ENCODE peak calls at places on chromosomes 2 and 18, in four cellular contexts. C is glutamatergic neuron; G is activated naive CD8-positive, alpha-beta T cell treated with anti-CD3 and anti-CD28 coated beads, Interleukin-2, amount 50 U/mL, for 16 hours; N is stimulated activated effector memory CD8-positive, alpha-beta T cell treated with anti-CD3 and anti-CD28 coated beads, Interleukin-12 subunit alpha, Interleukin-12 subunit beta, amount 100 ng/mL, for 72 hours. F is an unnamed sample.

GRCh38 chr2:206657087-206657486 is 14.8 kb downstream of the FAM237A start:
- DNase-seq in C (no peak), G (no peak), N (no peak), F (no peak)

GRCh38 chr18:48622911-48623431 is 84.1 kb downstream of the CTIF start:
- DNase-seq in G (no peak), C (no peak), N (no peak), F (no peak)

GRCh38 chr2:187319441-187320108 is 128.5 kb downstream of the CALCRL start:
- DNase-seq in N (no peak), C (no peak), G (no peak), F (no peak)

GRCh38 chr18:28984731-28985130 is 807.8 kb upstream of the CDH2 start:
- DNase-seq in N (no peak), C (no peak), G (no peak), F (no peak)

GRCh38 chr2:63993871-63994270 is 25.4 kb downstream of the VPS54 start:
- DNase-seq in C (no peak), N (no peak), G (no peak), F (no peak)

GRCh38 chr2:161238264-161238558 is 70.0 kb upstream of the PSMD14 start:
- DNase-seq in N (no peak), G (no peak), C (no peak), F (no peak)

GRCh38 chr2:239155806-239156480 is 244.9 kb downstream of the HDAC4 start:
- DNase-seq in N (no peak), G (no peak), C (peak; percentile 6), F (no peak)

GRCh38 chr2:237682901-237683670 is 55.7 kb downstream of the LRRFIP1 start:
- DNase-seq in N (no peak), G (no peak), C (no peak), F (no peak)

GRCh38 chr2:71939588-71940535 is 207.8 kb downstream of the CYP26B1 start:
- DNase-seq in N (no peak), C (no peak), G (no peak), F (no peak)

GRCh38 chr18:48163184-48164095 is 233.0 kb upstream of the SMAD2 start:
- DNase-seq in C (no peak), G (no peak), N (no peak), F (no peak)

GRCh38 chr2:39571197-39571731 is 94.5 kb upstream of the TMEM178A start:
- DNase-seq in G (no peak), N (no peak), C (no peak), F (no peak)

GRCh38 chr2:220785181-220785580 is 786.9 kb downstream of the EPHA4 start:
- DNase-seq in N (no peak), G (no peak), C (no peak), F (no peak)

GRCh38 chr18:46385124-46385523 is 271.9 kb downstream of the LOXHD1 start:
- DNase-seq in C (no peak), G (no peak), N (no peak), F (no peak)

GRCh38 chr2:71000780-71001591 is 6.3 kb upstream of the TEX261 start:
- DNase-seq in N (peak; percentile 77), C (peak; percentile 81), G (peak; percentile 68), F (peak; percentile 67)

GRCh38 chr18:31878358-31878757 is 64.6 kb downstream of the TRAPPC8 start:
- DNase-seq in C (no peak), N (no peak), G (no peak), F (no peak)

GRCh38 chr2:73762571-73762970 is 17.3 kb downstream of the DUSP11 start:
- DNase-seq in C (no peak), N (no peak), G (no peak), F (no peak)

GRCh38 chr18:49241852-49242251 is 218.6 kb downstream of the DYM start:
- DNase-seq in G (no peak), C (no peak), N (no peak), F (peak; percentile 50)

GRCh38 chr2:51344886-51345285 is 313.0 kb upstream of the NRXN1 start:
- DNase-seq in G (no peak), N (no peak), C (no peak), F (no peak)

GRCh38 chr2:238895361-238895882 is 47.5 kb downstream of the TWIST2 start:
- DNase-seq in G (no peak), C (no peak), N (no peak), F (no peak)

GRCh38 chr2:118833716-118834439 is 13.6 kb downstream of the EN1 start:
- DNase-seq in C (no peak), G (no peak), N (no peak), F (no peak)

GRCh38 chr2:96859338-96859649 is 1.5 kb upstream of the ANKRD39 start:
- DNase-seq in G (no peak), N (no peak), C (peak; percentile 71), F (peak; percentile 46)